ENCODE peak calls at places on chromosomes 6 and 20, in five cellular contexts. J, R, L, T and I are unnamed samples.

GRCh38 chr6:71012871-71013456 is 56.1 kb upstream of the B3GAT2 start:
- DNase-seq in J (peak), R (peak), L (peak), T (peak), I (peak)

GRCh38 chr6:162773996-162774395 is 46.2 kb downstream of the PACRG start:
- DNase-seq in J (no peak), R (peak), L (no peak), T (no peak), I (no peak)

GRCh38 chr6:40251609-40252008 is 317.3 kb upstream of the MOCS1 start:
- DNase-seq in J (no peak), R (no peak), L (no peak), T (no peak), I (no peak)

GRCh38 chr20:48682529-48683385 is 145.0 kb downstream of the PREX1 start:
- DNase-seq in J (peak), R (peak), L (peak), T (peak), I (peak)

GRCh38 chr6:154276810-154277577 is 79.6 kb downstream of the IPCEF1 start:
- DNase-seq in J (peak), R (peak), L (no peak), T (peak), I (peak)

GRCh38 chr6:17589402-17590116 is 10.5 kb upstream of the FAM8A1 start:
- DNase-seq in J (no peak), R (no peak), L (no peak), T (peak), I (peak)

GRCh38 chr6:63807056-63807455 is 171.5 kb downstream of the PHF3 start:
- DNase-seq in J (no peak), R (no peak), L (no peak), T (no peak), I (peak)

GRCh38 chr6:116847234-116847633 is 18.4 kb upstream of the GPRC6A start:
- DNase-seq in J (no peak), R (peak), L (no peak), T (peak), I (peak)

GRCh38 chr6:98839788-98840361 is 5.5 kb downstream of the POU3F2 start:
- DNase-seq in J (no peak), R (peak), L (no peak), T (no peak), I (peak)

GRCh38 chr6:31470801-31471200 is 27.1 kb upstream of the MICB start:
- DNase-seq in J (no peak), R (no peak), L (no peak), T (no peak), I (no peak)

GRCh38 chr6:22873531-22874136 is 304.3 kb downstream of the HDGFL1 start:
- DNase-seq in J (no peak), R (no peak), L (no peak), T (peak), I (peak)

GRCh38 chr6:95572098-95572497 is 5.2 kb upstream of the MANEA start:
- DNase-seq in J (no peak), R (no peak), L (no peak), T (peak), I (no peak)

GRCh38 chr6:13629459-13630116 is 14.5 kb downstream of the NOL7 start:
- DNase-seq in J (no peak), R (no peak), L (no peak), T (no peak), I (no peak)

GRCh38 chr6:49072885-49073620 is 390.0 kb downstream of the MMUT start:
- DNase-seq in J (no peak), R (no peak), L (no peak), T (no peak), I (no peak)

GRCh38 chr6:98847767-98848538 is 13.6 kb downstream of the POU3F2 start:
- DNase-seq in J (no peak), R (no peak), L (no peak), T (no peak), I (no peak)

GRCh38 chr6:13715444-13715883 is 3.8 kb upstream of the RANBP9 start:
- DNase-seq in J (peak), R (no peak), L (no peak), T (peak), I (no peak)

GRCh38 chr6:159137715-159138114 is 31.5 kb upstream of the FNDC1 start:
- DNase-seq in J (no peak), R (no peak), L (no peak), T (no peak), I (no peak)

GRCh38 chr6:11538049-11538798 is 675 bp downstream of the TMEM170B start:
- DNase-seq in J (peak), R (peak), L (no peak), T (no peak), I (peak)

GRCh38 chr20:47875302-47876025 is 90.2 kb upstream of the SULF2 start:
- DNase-seq in J (no peak), R (no peak), L (no peak), T (no peak), I (peak)

GRCh38 chr6:145209312-145209711 is 526.0 kb downstream of the EPM2A start:
- DNase-seq in J (no peak), R (no peak), L (no peak), T (no peak), I (no peak)

GRCh38 chr6:3244003-3244831 is 14.5 kb upstream of the PSMG4 start:
- DNase-seq in J (no peak), R (no peak), L (no peak), T (peak), I (no peak)

DNA sequence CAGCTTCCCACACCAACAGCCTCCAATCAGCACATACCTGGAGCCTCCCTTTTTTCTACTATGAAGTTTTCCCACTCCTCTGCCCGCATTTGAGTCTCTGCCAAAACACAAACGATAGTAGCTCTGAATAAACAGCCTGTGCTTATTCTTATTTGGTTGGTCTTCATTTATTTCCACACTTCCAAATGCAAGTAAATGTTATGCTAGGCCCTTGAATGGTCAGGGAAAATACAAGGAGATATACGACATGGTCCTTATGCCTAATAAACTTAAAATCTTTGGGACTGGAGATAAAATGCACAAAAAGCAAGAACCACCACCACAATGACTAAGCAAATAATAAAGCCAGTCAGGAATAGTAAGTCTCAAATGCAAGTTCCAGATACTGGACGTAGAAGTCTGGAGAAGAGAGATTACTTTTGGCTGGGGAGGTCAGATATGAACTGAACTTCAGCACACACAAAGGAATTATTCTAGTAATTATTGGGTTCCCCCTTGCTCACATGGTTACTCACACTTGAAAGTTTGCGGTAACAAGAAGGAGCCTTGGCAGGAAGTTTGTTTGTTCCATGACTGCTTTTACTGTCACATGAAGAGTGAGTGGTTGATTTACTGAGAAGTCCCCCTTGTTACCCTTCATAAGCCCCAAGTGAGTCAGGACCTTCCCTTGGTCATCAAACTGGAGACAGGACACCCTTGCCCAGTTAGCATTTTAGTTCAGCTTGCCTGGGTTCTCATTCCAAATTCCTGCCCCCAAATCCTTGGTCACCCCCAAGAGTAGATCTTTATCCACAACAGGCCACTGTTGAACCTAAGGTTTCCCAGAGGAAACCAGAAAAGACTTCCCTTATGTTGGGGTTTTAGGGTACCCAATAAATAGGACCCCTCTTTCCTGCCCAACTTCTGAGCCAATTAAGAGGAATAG is 511.2 kb upstream of the JARID2 start:
- DNase-seq in J (peak), R (no peak), L (peak), T (peak), I (peak)
- H3K4me3 ChIP-seq in J (no peak), R (no peak), L (no peak), T (no peak), I (no peak)

DNA sequence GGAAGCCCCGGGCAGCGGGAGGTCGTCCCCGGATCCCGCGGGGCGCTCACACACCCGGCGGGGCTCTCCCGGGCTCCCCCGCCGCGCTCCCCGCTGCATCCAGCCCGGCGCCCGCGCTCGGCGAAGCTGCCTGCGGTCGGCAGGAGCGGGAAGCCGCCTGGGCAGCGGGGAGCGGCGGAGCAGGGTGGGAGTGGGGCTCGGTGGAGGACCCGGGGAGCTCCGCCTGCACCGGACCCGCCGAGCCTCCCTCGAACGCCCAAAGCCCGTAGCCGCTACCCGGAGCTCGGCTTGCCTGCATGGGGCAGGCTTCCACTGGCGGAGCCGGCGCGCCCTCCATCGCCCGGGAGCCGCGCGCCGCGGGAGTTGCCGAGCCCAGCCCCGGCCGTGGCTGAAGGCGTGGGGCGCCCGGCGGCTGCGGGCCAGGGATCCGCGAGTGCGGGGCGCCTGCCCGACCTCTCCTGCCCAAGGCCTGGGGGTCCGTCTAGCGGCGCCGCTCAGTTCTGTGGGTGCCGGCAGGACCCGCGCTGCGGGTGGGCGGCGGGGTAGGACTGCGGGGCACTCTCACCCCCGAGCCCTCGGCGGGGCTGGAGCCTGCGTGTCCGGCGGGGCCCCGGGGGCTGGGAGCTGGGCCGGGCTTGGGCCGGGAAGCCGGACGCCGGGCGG is 671 bp downstream of the CDH4 start:
- DNase-seq in J (no peak), R (peak), L (no peak), T (peak), I (peak)
- TF ChIP-seq CTCF in J (no peak), R (no peak), L (no peak), T (no peak), I (no peak)

GRCh38 chr6:52155791-52156576 is 30.2 kb upstream of the IL17A start:
- DNase-seq in J (no peak), R (no peak), L (no peak), T (peak), I (no peak)
- H3K4me3 ChIP-seq in J (no peak), R (no peak), L (no peak), T (no peak), I (no peak)

GRCh38 chr6:168333039-168333438 is 13.5 kb upstream of the DACT2 start:
- DNase-seq in J (peak), R (peak), L (no peak), T (no peak), I (peak)
- TF ChIP-seq CTCF in J (peak), R (peak), L (no peak), T (no peak), I (peak)

GRCh38 chr6:149897855-149898744 is at the start of gene RAET1E:
- DNase-seq in J (no peak), R (no peak), L (no peak), T (peak), I (no peak)
- H3K4me3 ChIP-seq in J (no peak), R (peak), L (peak), T (peak), I (no peak)

GRCh38 chr20:60752741-60753420 is 499.2 kb upstream of the CDH4 start:
- DNase-seq in J (no peak), R (no peak), L (peak), T (no peak), I (no peak)
- TF ChIP-seq CTCF in J (no peak), R (no peak), L (no peak), T (no peak), I (no peak)